ENCODE peak calls at places on chromosomes 16 and 17, in eight cellular contexts. D, R, C, E, N, G, O and L are unnamed samples.

GRCh38 chr16:3656491-3657468 is 2.3 kb downstream of the DNASE1 start:
- DNase-seq in G (peak), C (no peak), N (no peak), E (peak), R (peak), O (peak), D (no peak), L (peak)

GRCh38 chr17:9343513-9343912 is 232.1 kb downstream of the STX8 start:
- DNase-seq in R (no peak), E (no peak), G (no peak), N (no peak), O (no peak), C (no peak), D (peak), L (no peak)

GRCh38 chr17:68697850-68698313 is 96.7 kb upstream of the FAM20A start:
- DNase-seq in N (no peak), O (no peak), E (no peak), R (no peak), D (peak), C (no peak), G (no peak), L (no peak)

GRCh38 chr17:63949576-63950250 is 17.6 kb upstream of the CD79B start:
- DNase-seq in C (no peak), G (no peak), O (no peak), D (no peak), N (no peak), E (no peak), R (no peak), L (no peak)

GRCh38 chr17:148757-149156 is 11.4 kb downstream of the SCGB1C2 start:
- DNase-seq in N (no peak), E (no peak), C (no peak), R (no peak), D (no peak), G (no peak), O (no peak), L (no peak)

GRCh38 chr17:1154704-1155103 is 25.1 kb downstream of the ABR start:
- DNase-seq in E (no peak), D (no peak), N (no peak), C (no peak), G (no peak), R (no peak), O (peak), L (no peak)

GRCh38 chr16:84625556-84625955 is 7.7 kb upstream of the COTL1 start:
- DNase-seq in D (no peak), E (no peak), R (no peak), C (no peak), O (no peak), N (no peak), G (no peak), L (no peak)

GRCh38 chr17:50331085-50331791 is 14.7 kb upstream of the XYLT2 start:
- DNase-seq in R (no peak), N (peak), O (peak), D (no peak), G (no peak), E (no peak), C (no peak), L (peak)

GRCh38 chr17:77160032-77160876 is 19.5 kb downstream of the SEC14L1 start:
- DNase-seq in C (no peak), R (no peak), D (peak), N (no peak), E (no peak), G (no peak), O (no peak), L (no peak)

GRCh38 chr17:78896091-78896833 is 6.7 kb downstream of the CEP295NL start:
- DNase-seq in G (no peak), O (no peak), D (no peak), R (no peak), N (no peak), E (no peak), C (no peak), L (no peak)

GRCh38 chr17:14006249-14006942 is 62.9 kb upstream of the COX10 start:
- DNase-seq in O (no peak), R (no peak), D (no peak), G (no peak), N (no peak), C (no peak), E (no peak), L (no peak)

GRCh38 chr17:82314012-82314720 is 3.2 kb downstream of the CD7 start:
- DNase-seq in O (no peak), D (no peak), C (no peak), R (no peak), G (no peak), N (no peak), E (no peak), L (no peak)

GRCh38 chr17:47649972-47650524 is 329 bp downstream of the KPNB1 start:
- DNase-seq in O (no peak), C (no peak), D (no peak), G (no peak), R (peak), E (no peak), N (no peak), L (no peak)

GRCh38 chr17:73215414-73215813 is 22.6 kb downstream of the COG1 start:
- DNase-seq in G (no peak), R (no peak), E (no peak), O (no peak), N (no peak), C (no peak), D (no peak), L (no peak)

GRCh38 chr16:87695534-87695933 is 70.3 kb downstream of the KLHDC4 start:
- DNase-seq in O (no peak), D (no peak), R (no peak), C (no peak), N (no peak), G (no peak), E (no peak), L (no peak)

GRCh38 chr17:29760771-29761682 is 138.3 kb upstream of the CORO6 start:
- DNase-seq in O (peak), G (peak), C (peak), E (peak), R (peak), D (peak), N (peak), L (peak)

GRCh38 chr16:26335236-26335809 is 643.6 kb downstream of the HS3ST4 start:
- DNase-seq in N (no peak), D (no peak), G (no peak), O (no peak), C (no peak), E (no peak), R (no peak), L (no peak)

GRCh38 chr17:80927791-80928216 is 63.8 kb upstream of the CHMP6 start:
- DNase-seq in O (no peak), D (peak), N (no peak), C (no peak), G (no peak), E (no peak), R (no peak), L (no peak)

GRCh38 chr16:67206838-67207115 is 7.8 kb downstream of the ELMO3 start:
- DNase-seq in C (no peak), D (no peak), R (no peak), G (no peak), N (no peak), E (peak), O (peak), L (no peak)

GRCh38 chr16:86151372-86151950 is 252.5 kb downstream of the IRF8 start:
- DNase-seq in E (no peak), N (no peak), O (no peak), C (no peak), G (no peak), R (no peak), D (no peak), L (no peak)

GRCh38 chr16:9389543-9390207 is 298.2 kb downstream of the HAPSTR1 start:
- DNase-seq in E (no peak), R (no peak), N (no peak), G (no peak), O (no peak), D (no peak), C (no peak), L (no peak)

GRCh38 chr17:1421470-1421869 is 21.4 kb upstream of the YWHAE start:
- DNase-seq in R (no peak), C (no peak), O (no peak), E (no peak), G (no peak), N (no peak), D (no peak), L (no peak)

GRCh38 chr17:80168371-80168770 is 1.5 kb upstream of the CARD14 start:
- DNase-seq in C (no peak), O (no peak), D (no peak), N (no peak), R (no peak), G (no peak), E (no peak), L (no peak)

GRCh38 chr17:59437766-59438165 is 106.3 kb downstream of the YPEL2 start:
- DNase-seq in E (no peak), N (no peak), R (no peak), C (no peak), O (no peak), D (no peak), G (no peak), L (no peak)

GRCh38 chr17:72683506-72684404 is 408.7 kb downstream of the SLC39A11 start:
- DNase-seq in N (no peak), G (no peak), R (no peak), E (peak), O (peak), C (no peak), D (peak), L (peak)